ENCODE peak calls at places on chromosomes 11 and 22, in four cellular contexts. Y is GM12891, A is IMR-90, I is NB4. F is an unnamed sample.

GRCh38 chr11:130979386-130979972 is 63.2 kb upstream of the SNX19 start:
- DNase-seq in Y (no peak), A (peak), I (peak), F (no peak)

GRCh38 chr11:67631427-67631826 is 1.7 kb upstream of the NUDT8 start:
- DNase-seq in Y (no peak), A (no peak), I (no peak), F (no peak)

GRCh38 chr11:117201516-117201866 is 2.3 kb downstream of the TAGLN start:
- DNase-seq in Y (no peak), A (no peak), I (no peak), F (no peak)

GRCh38 chr22:44312766-44313165 is at the start of gene SHISAL1:
- DNase-seq in Y (no peak), A (peak), I (no peak), F (no peak)

GRCh38 chr11:128884703-128885338 is 6.3 kb upstream of the KCNJ5 start:
- DNase-seq in Y (no peak), A (peak), I (peak), F (peak)

GRCh38 chr11:16191212-16191851 is 165.0 kb downstream of the SOX6 start:
- DNase-seq in Y (no peak), A (peak), I (peak), F (peak)

GRCh38 chr11:111833524-111833923 is 37.9 kb downstream of the ALG9 start:
- DNase-seq in Y (no peak), A (no peak), I (no peak), F (peak)

GRCh38 chr11:121864660-121865059 is 251.4 kb downstream of the BLID start:
- DNase-seq in Y (no peak), A (no peak), I (no peak), F (no peak)

GRCh38 chr11:113670830-113671215 is 35.3 kb downstream of the TMPRSS5 start:
- DNase-seq in Y (no peak), A (no peak), I (no peak), F (no peak)

GRCh38 chr11:130168105-130168504 is 8.5 kb downstream of the ST14 start:
- DNase-seq in Y (no peak), A (peak), I (no peak), F (no peak)

GRCh38 chr22:29291215-29291614 is 15.2 kb upstream of the GAS2L1 start:
- DNase-seq in Y (no peak), A (no peak), I (no peak), F (no peak)

GRCh38 chr11:29017941-29018340 is 909.8 kb downstream of the METTL15 start:
- DNase-seq in Y (no peak), A (no peak), I (no peak), F (no peak)

GRCh38 chr11:36162909-36163434 is 126.3 kb downstream of the COMMD9 start:
- DNase-seq in Y (no peak), A (no peak), I (no peak), F (peak)

GRCh38 chr11:84626256-84626655 is 1000.9 kb downstream of the DLG2 start:
- DNase-seq in Y (no peak), A (no peak), I (no peak), F (no peak)

GRCh38 chr11:60348116-60348515 is 21.1 kb downstream of the MS4A6E start:
- DNase-seq in Y (no peak), A (no peak), I (no peak), F (no peak)

GRCh38 chr11:15053201-15053685 is 20.1 kb upstream of the CALCB start:
- DNase-seq in Y (no peak), A (no peak), I (no peak), F (no peak)

GRCh38 chr22:45329536-45329936 is 19.8 kb downstream of the FAM118A start:
- DNase-seq in Y (no peak), A (no peak), I (no peak), F (no peak)

GRCh38 chr11:115577701-115578100 is 73.5 kb upstream of the CADM1 start:
- DNase-seq in Y (no peak), A (no peak), I (no peak), F (no peak)

GRCh38 chr11:83502041-83502440 is 215.9 kb upstream of the CCDC90B start:
- DNase-seq in Y (no peak), A (no peak), I (no peak), F (no peak)

GRCh38 chr11:119699227-119699626 is 29.8 kb downstream of the NECTIN1 start:
- DNase-seq in Y (no peak), A (no peak), I (no peak), F (no peak)

GRCh38 chr11:26127336-26127735 is 204.6 kb upstream of the ANO3 start:
- DNase-seq in Y (no peak), A (no peak), I (no peak), F (no peak)

GRCh38 chr11:120334894-120335462 is 1.2 kb upstream of the ARHGEF12 start:
- DNase-seq in Y (peak), A (peak), I (peak), F (peak)

GRCh38 chr22:18085188-18085587 is 7.4 kb downstream of the PEX26 start:
- DNase-seq in Y (no peak), A (peak), I (no peak), F (no peak)

GRCh38 chr22:22820626-22821025 is 67.0 kb upstream of the IGLL5 start:
- DNase-seq in Y (no peak), A (no peak), I (no peak), F (no peak)

GRCh38 chr11:75400110-75400865 is 970 bp downstream of the RPS3 start:
- DNase-seq in Y (no peak), A (peak), I (peak), F (peak)

GRCh38 chr11:66326261-66327111 is 9.6 kb upstream of the CD248 start:
- DNase-seq in Y (no peak), A (no peak), I (peak), F (no peak)

GRCh38 chr11:112785104-112785503 is 176.1 kb upstream of the NCAM1 start:
- DNase-seq in Y (no peak), A (no peak), I (no peak), F (no peak)

GRCh38 chr11:106014035-106014434 is 8.0 kb downstream of the MSANTD4 start:
- DNase-seq in Y (no peak), A (no peak), I (no peak), F (no peak)

GRCh38 chr11:123702137-123702536 is 39.3 kb downstream of the ZNF202 start:
- DNase-seq in Y (no peak), A (no peak), I (peak), F (no peak)

GRCh38 chr11:9982796-9983579 is 311.0 kb downstream of the SBF2 start:
- DNase-seq in Y (no peak), A (peak), I (no peak), F (no peak)

GRCh38 chr11:93219440-93219839 is 21.6 kb upstream of the SLC36A4 start:
- DNase-seq in Y (no peak), A (no peak), I (no peak), F (no peak)

GRCh38 chr11:130315354-130315970 is 745 bp upstream of the ZBTB44 start:
- DNase-seq in Y (peak), A (no peak), I (peak), F (peak)

GRCh38 chr11:1832181-1832988 is 2.4 kb upstream of the SYT8 start:
- DNase-seq in Y (peak), A (no peak), I (peak), F (peak)

GRCh38 chr22:46149493-46149997 is 781 bp upstream of the PPARA start:
- DNase-seq in Y (no peak), A (no peak), I (peak), F (peak)

GRCh38 chr22:25021409-25021808 is 68.9 kb downstream of the KIAA1671 start:
- DNase-seq in Y (no peak), A (no peak), I (no peak), F (no peak)

GRCh38 chr11:14054708-14055107 is 92.2 kb downstream of the SPON1 start:
- DNase-seq in Y (no peak), A (no peak), I (no peak), F (no peak)

GRCh38 chr11:27861706-27862430 is 161.6 kb upstream of the BDNF start:
- DNase-seq in Y (no peak), A (peak), I (no peak), F (no peak)

GRCh38 chr11:17432041-17432440 is 43.6 kb upstream of the KCNJ11 start:
- DNase-seq in Y (no peak), A (no peak), I (no peak), F (no peak)

GRCh38 chr11:73564903-73565302 is 33.0 kb downstream of the FAM168A start:
- DNase-seq in Y (no peak), A (no peak), I (no peak), F (no peak)
- TF ChIP-seq POLR2A in Y (no peak), A (no peak), I (no peak), F (no peak)

GRCh38 chr22:41191467-41191866 is 13.6 kb upstream of the L3MBTL2 start:
- DNase-seq in Y (no peak), A (no peak), I (no peak), F (no peak)

GRCh38 chr22:41197808-41198585 is 7.1 kb upstream of the L3MBTL2 start:
- DNase-seq in Y (no peak), A (no peak), I (peak), F (peak)

GRCh38 chr22:41201146-41201545 is 4.0 kb upstream of the L3MBTL2 start:
- DNase-seq in Y (no peak), A (no peak), I (no peak), F (no peak)

GRCh38 chr22:41193829-41194228 is 11.3 kb upstream of the L3MBTL2 start:
- DNase-seq in Y (no peak), A (no peak), I (no peak), F (no peak)

GRCh38 chr22:41197046-41197807 is 7.9 kb upstream of the L3MBTL2 start:
- DNase-seq in Y (peak), A (peak), I (peak), F (peak)
- TF ChIP-seq POLR2A in Y (no peak), A (no peak), I (no peak), F (no peak)

GRCh38 chr22:38872172-38872830 is at the start of gene CBX6:
- DNase-seq in Y (peak), A (peak), I (peak), F (peak)
- TF ChIP-seq POLR2A in Y (peak), A (no peak), I (peak), F (peak)

GRCh38 chr11:88552377-88553029 is 215.0 kb upstream of the CTSC start:
- DNase-seq in Y (no peak), A (peak), I (peak), F (peak)
- TF ChIP-seq POLR2A in Y (no peak), A (no peak), I (no peak), F (no peak)

GRCh38 chr22:35648066-35649025 is at the start of gene APOL6:
- DNase-seq in Y (peak), A (peak), I (peak), F (peak)
- TF ChIP-seq POLR2A in Y (peak), A (peak), I (no peak), F (peak)

DNA sequence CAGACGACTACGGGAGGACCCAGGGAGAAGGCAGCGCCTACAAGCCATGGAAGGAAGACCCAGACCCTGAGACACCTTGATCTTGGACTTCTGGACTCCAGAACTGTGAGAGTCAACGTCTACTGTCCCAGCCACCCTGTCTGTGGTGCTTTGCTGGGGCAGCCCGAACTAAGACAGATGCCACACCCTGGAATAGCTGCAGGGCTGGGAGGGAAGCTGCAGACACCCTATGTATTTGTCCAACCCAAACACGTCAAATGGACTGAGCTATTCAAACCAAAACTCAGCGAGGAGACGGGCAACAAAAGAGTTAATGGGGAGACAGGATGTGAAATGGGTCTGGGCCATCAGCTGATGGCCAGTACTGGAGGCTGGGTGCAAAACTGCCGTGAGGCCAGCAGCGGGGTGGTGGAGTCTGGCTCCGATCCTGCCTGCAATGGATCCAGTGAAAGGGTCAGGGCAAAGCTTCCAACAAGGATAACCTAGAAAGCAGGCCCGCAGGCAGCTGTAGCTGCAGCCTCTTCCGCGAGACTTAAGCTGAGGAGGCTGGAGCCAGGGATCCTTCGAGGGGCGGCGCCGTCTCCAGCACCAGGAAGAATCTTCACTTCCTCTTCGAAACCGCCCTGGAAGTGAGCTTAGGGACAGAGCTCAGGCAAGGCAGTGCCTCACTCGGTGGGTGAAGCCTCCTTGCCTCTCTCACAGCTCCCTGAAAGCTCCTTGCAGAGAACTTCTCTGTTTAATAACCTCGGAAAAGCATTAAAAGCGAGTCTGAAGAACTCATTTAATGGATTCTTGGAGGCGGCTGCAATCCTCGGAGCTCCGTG is 169.6 kb downstream of the CTTN start:
- DNase-seq in Y (no peak), A (peak), I (peak), F (no peak)
- TF ChIP-seq POLR2A in Y (no peak), A (no peak), I (no peak), F (no peak)

GRCh38 chr11:76742912-76743311 is 40.2 kb upstream of the TSKU start:
- DNase-seq in Y (no peak), A (peak), I (no peak), F (no peak)

GRCh38 chr11:76747428-76747979 is 35.7 kb upstream of the TSKU start:
- DNase-seq in Y (no peak), A (no peak), I (no peak), F (peak)

GRCh38 chr11:76744186-76745058 is 38.7 kb upstream of the TSKU start:
- DNase-seq in Y (no peak), A (peak), I (no peak), F (peak)

GRCh38 chr11:76745059-76745376 is 38.1 kb upstream of the TSKU start:
- DNase-seq in Y (no peak), A (no peak), I (no peak), F (no peak)

GRCh38 chr11:76745561-76746207 is 37.5 kb upstream of the TSKU start:
- DNase-seq in Y (no peak), A (no peak), I (no peak), F (peak)
- TF ChIP-seq POLR2A in Y (no peak), A (no peak), I (no peak), F (peak)

DNA sequence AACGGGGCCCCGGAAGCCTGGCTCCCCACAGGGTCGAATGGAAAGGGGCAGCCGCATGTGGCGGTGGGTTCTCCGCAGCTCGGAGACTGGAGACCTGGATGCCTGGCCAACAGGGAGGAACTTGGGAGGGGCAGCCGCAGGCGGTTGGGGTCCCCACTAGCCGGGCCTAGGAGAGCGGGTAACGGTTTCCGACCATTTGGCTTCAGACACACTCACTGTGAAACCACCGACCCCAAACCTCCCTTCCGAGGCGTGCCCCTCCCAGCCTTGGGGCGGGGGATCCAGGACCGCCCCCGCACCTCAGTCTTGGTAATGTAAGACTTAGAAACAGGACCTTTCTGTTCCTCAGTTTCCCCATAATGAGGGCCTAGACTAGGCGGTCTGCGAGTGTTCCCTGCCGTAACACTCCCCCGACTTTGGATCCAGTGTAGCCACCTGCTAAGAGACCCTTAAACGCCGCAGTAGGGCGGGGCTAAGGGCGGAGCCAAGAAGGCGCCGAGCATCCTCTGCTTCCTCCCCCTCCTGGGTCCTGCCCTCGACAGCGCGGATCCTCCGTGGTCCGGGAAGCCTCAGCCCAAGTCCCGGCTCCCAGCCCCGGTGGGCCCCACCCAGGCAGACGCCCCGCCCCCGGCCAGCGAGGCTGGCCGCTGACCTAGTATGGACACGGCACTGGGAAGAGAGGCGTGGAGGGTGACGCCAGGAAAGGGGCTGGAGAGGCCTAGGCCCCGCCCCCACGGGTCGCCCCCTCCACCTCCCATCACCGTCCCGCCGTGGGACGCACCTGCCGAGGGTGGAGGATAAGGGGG is 1.8 kb upstream of the RASGRP2 start:
- DNase-seq in Y (peak), A (peak), I (peak), F (no peak)
- TF ChIP-seq POLR2A in Y (no peak), A (no peak), I (no peak), F (no peak)

F was measured in erythroblast.